ENCODE peak calls at places on chromosomes 11 and 22, in seven cellular contexts. One of them, this sample, is unnamed. For H3K4me1 and H3K36me3, the result is how much of the 10 kb centered on the place peaks cover.

GRCh38 chr22:37244114-37244921 is at the start of gene RAC2:
- DNase-seq in GM23338: peak
- DNase-seq in esophagus muscularis mucosa: no peak
- DNase-seq in spleen: peak
- DNase-seq in endothelial cell of umbilical vein: peak
- DNase-seq in HepG2: no peak
- DNase-seq in prostate gland: no peak
- DNase-seq in this sample: no peak

GRCh38 chr22:28892175-28892731 is 8.9 kb downstream of the ZNRF3 start:
- DNase-seq in prostate gland: no peak
- DNase-seq in esophagus muscularis mucosa: no peak
- DNase-seq in HepG2: peak
- DNase-seq in spleen: no peak
- DNase-seq in endothelial cell of umbilical vein: no peak
- DNase-seq in GM23338: peak
- DNase-seq in this sample: no peak

GRCh38 chr11:128095459-128096096 is 491.8 kb downstream of the ETS1 start:
- DNase-seq in esophagus muscularis mucosa: no peak
- DNase-seq in prostate gland: no peak
- DNase-seq in spleen: no peak
- DNase-seq in endothelial cell of umbilical vein: peak
- DNase-seq in GM23338: no peak
- DNase-seq in HepG2: no peak
- DNase-seq in this sample: peak

GRCh38 chr11:13311570-13311969 is 34.0 kb downstream of the BMAL1 start:
- DNase-seq in spleen: no peak
- DNase-seq in prostate gland: peak
- DNase-seq in endothelial cell of umbilical vein: no peak
- DNase-seq in HepG2: no peak
- DNase-seq in esophagus muscularis mucosa: no peak
- DNase-seq in GM23338: no peak
- DNase-seq in this sample: no peak

GRCh38 chr22:20571531-20572007 is 64.2 kb downstream of the MED15 start:
- DNase-seq in GM23338: peak
- DNase-seq in spleen: peak
- DNase-seq in HepG2: peak
- DNase-seq in endothelial cell of umbilical vein: peak
- DNase-seq in esophagus muscularis mucosa: no peak
- DNase-seq in prostate gland: no peak
- DNase-seq in this sample: peak

GRCh38 chr11:70570693-70571395 is 172.5 kb downstream of the CTTN start:
- DNase-seq in endothelial cell of umbilical vein: no peak
- DNase-seq in spleen: peak
- DNase-seq in HepG2: no peak
- DNase-seq in prostate gland: no peak
- DNase-seq in GM23338: no peak
- DNase-seq in esophagus muscularis mucosa: no peak
- DNase-seq in this sample: no peak

GRCh38 chr11:14971865-14972580 is at the start of gene CALCA:
- DNase-seq in esophagus muscularis mucosa: no peak
- DNase-seq in spleen: no peak
- DNase-seq in endothelial cell of umbilical vein: no peak
- DNase-seq in prostate gland: no peak
- DNase-seq in HepG2: no peak
- DNase-seq in GM23338: peak
- DNase-seq in this sample: no peak

GRCh38 chr11:75277211-75277805 is 36.7 kb downstream of the TPBGL start:
- DNase-seq in GM23338: no peak
- DNase-seq in spleen: peak
- DNase-seq in prostate gland: no peak
- DNase-seq in HepG2: no peak
- DNase-seq in esophagus muscularis mucosa: no peak
- DNase-seq in endothelial cell of umbilical vein: no peak
- DNase-seq in this sample: no peak

GRCh38 chr11:105298630-105299029 is 159.1 kb upstream of the CARD18 start:
- DNase-seq in GM23338: no peak
- DNase-seq in HepG2: no peak
- DNase-seq in endothelial cell of umbilical vein: no peak
- DNase-seq in prostate gland: no peak
- DNase-seq in spleen: no peak
- DNase-seq in esophagus muscularis mucosa: no peak
- DNase-seq in this sample: no peak

GRCh38 chr11:11034476-11034875 is 176.6 kb upstream of the ZBED5 start:
- DNase-seq in HepG2: no peak
- DNase-seq in GM23338: no peak
- DNase-seq in prostate gland: no peak
- DNase-seq in spleen: no peak
- DNase-seq in endothelial cell of umbilical vein: no peak
- DNase-seq in esophagus muscularis mucosa: no peak
- DNase-seq in this sample: no peak

GRCh38 chr11:64900263-64900678 is 16.7 kb downstream of the ATG2A start:
- DNase-seq in prostate gland: no peak
- DNase-seq in GM23338: no peak
- DNase-seq in HepG2: no peak
- DNase-seq in spleen: no peak
- DNase-seq in endothelial cell of umbilical vein: no peak
- DNase-seq in esophagus muscularis mucosa: no peak
- DNase-seq in this sample: no peak
- TF ChIP-seq POLR2AphosphoS5 in prostate gland: no peak
- TF ChIP-seq POLR2AphosphoS5 in GM23338: no peak
- TF ChIP-seq POLR2AphosphoS5 in HepG2: no peak
- TF ChIP-seq POLR2AphosphoS5 in spleen: no peak
- TF ChIP-seq POLR2AphosphoS5 in endothelial cell of umbilical vein: no peak
- TF ChIP-seq POLR2AphosphoS5 in esophagus muscularis mucosa: no peak
- TF ChIP-seq POLR2AphosphoS5 in this sample: no peak

GRCh38 chr11:9858218-9858617 is 194.3 kb downstream of the SWAP70 start:
- DNase-seq in spleen: no peak
- DNase-seq in endothelial cell of umbilical vein: peak
- DNase-seq in HepG2: peak
- DNase-seq in prostate gland: no peak
- DNase-seq in GM23338: no peak
- DNase-seq in esophagus muscularis mucosa: no peak
- DNase-seq in this sample: no peak
- H3K4me1 ChIP-seq in spleen: under half
- H3K4me1 ChIP-seq in endothelial cell of umbilical vein: under half
- H3K4me1 ChIP-seq in HepG2: under half
- H3K4me1 ChIP-seq in prostate gland: under half
- H3K4me1 ChIP-seq in GM23338: under half
- H3K4me1 ChIP-seq in esophagus muscularis mucosa: under half
- H3K4me1 ChIP-seq in this sample: half or more

GRCh38 chr11:93689166-93689734 is 27.8 kb downstream of the CEP295 start:
- DNase-seq in esophagus muscularis mucosa: no peak
- DNase-seq in endothelial cell of umbilical vein: no peak
- DNase-seq in spleen: no peak
- DNase-seq in GM23338: no peak
- DNase-seq in HepG2: no peak
- DNase-seq in prostate gland: no peak
- DNase-seq in this sample: no peak

GRCh38 chr11:93694109-93694508 is 32.6 kb downstream of the CEP295 start:
- DNase-seq in prostate gland: no peak
- DNase-seq in esophagus muscularis mucosa: no peak
- DNase-seq in endothelial cell of umbilical vein: no peak
- DNase-seq in HepG2: no peak
- DNase-seq in GM23338: no peak
- DNase-seq in spleen: no peak
- DNase-seq in this sample: no peak

GRCh38 chr11:93694586-93694985 is 33.1 kb downstream of the CEP295 start:
- DNase-seq in endothelial cell of umbilical vein: no peak
- DNase-seq in HepG2: no peak
- DNase-seq in esophagus muscularis mucosa: no peak
- DNase-seq in spleen: no peak
- DNase-seq in prostate gland: no peak
- DNase-seq in GM23338: no peak
- DNase-seq in this sample: no peak
- H3K36me3 ChIP-seq in endothelial cell of umbilical vein: under half
- H3K36me3 ChIP-seq in HepG2: under half
- H3K36me3 ChIP-seq in esophagus muscularis mucosa: under half
- H3K36me3 ChIP-seq in spleen: half or more
- H3K36me3 ChIP-seq in prostate gland: under half
- H3K36me3 ChIP-seq in GM23338: half or more
- H3K36me3 ChIP-seq in this sample: half or more

DNA sequence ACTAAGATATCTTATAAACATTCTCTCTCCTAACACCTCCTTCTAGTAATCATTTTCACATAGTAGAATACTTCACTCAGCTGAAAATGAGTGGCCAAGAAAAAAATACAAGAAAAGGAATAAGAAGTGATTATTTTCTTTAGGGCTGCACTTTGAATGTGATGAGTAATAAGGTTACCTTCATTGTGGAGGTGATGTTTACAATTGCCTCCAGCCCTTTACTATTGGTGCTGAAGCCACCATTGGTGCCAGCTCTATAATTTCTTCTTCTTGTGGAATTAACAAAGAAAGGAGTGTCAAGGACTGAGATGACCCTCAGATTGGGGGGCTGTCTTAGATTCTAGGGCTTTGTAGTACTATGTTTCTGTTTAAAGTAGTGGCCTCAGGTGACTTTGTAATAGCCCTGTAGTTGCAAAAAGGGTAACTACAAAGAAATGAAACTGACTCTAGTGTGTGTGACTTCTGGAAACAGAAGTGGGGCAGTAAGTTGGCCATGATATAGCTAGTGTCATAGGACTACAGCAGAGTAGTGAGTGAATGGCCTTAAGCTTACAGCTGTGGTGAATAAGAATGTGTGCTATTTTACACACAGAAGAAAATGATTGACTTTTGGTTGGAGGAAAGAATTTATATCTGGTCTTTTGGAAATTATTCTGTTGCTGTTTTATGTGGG is 287.2 kb downstream of the TMEM135 start:
- DNase-seq in GM23338: no peak
- DNase-seq in prostate gland: no peak
- DNase-seq in endothelial cell of umbilical vein: no peak
- DNase-seq in esophagus muscularis mucosa: no peak
- DNase-seq in spleen: no peak
- DNase-seq in HepG2: no peak
- DNase-seq in this sample: no peak
- TF ChIP-seq POLR2AphosphoS5 in GM23338: no peak
- TF ChIP-seq POLR2AphosphoS5 in prostate gland: no peak
- TF ChIP-seq POLR2AphosphoS5 in endothelial cell of umbilical vein: no peak
- TF ChIP-seq POLR2AphosphoS5 in esophagus muscularis mucosa: no peak
- TF ChIP-seq POLR2AphosphoS5 in spleen: no peak
- TF ChIP-seq POLR2AphosphoS5 in HepG2: no peak
- TF ChIP-seq POLR2AphosphoS5 in this sample: no peak

GRCh38 chr11:93844568-93844967 is 5.8 kb downstream of the VSTM5 start:
- DNase-seq in prostate gland: no peak
- DNase-seq in spleen: no peak
- DNase-seq in endothelial cell of umbilical vein: no peak
- DNase-seq in GM23338: no peak
- DNase-seq in HepG2: no peak
- DNase-seq in esophagus muscularis mucosa: no peak
- DNase-seq in this sample: no peak
- H3K4me1 ChIP-seq in prostate gland: under half
- H3K4me1 ChIP-seq in spleen: under half
- H3K4me1 ChIP-seq in endothelial cell of umbilical vein: under half
- H3K4me1 ChIP-seq in GM23338: under half
- H3K4me1 ChIP-seq in HepG2: under half
- H3K4me1 ChIP-seq in esophagus muscularis mucosa: under half
- H3K4me1 ChIP-seq in this sample: under half

DNA sequence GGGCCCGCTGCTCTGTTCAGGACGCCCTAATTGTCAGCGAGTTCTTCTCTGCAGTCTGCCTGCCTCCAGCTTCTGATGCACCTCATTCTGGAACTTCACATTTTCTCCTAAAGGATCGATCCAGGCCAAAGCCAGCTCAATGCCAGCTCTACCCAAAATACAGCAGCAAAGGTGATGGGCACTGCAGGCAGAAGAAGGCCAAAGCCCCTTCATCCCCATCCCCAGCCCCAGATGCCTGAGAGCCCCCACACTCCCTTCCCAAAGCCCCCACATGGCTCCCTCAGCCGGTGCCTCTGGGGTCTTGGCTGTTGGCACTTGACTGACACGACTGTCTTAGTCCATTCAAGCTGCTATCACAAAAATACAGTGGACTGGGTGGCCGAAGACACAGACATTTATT is 410.3 kb downstream of the BRD1 start:
- DNase-seq in HepG2: no peak
- DNase-seq in esophagus muscularis mucosa: no peak
- DNase-seq in prostate gland: no peak
- DNase-seq in spleen: no peak
- DNase-seq in endothelial cell of umbilical vein: no peak
- DNase-seq in GM23338: no peak
- DNase-seq in this sample: no peak
- H3K36me3 ChIP-seq in HepG2: under half
- H3K36me3 ChIP-seq in esophagus muscularis mucosa: under half
- H3K36me3 ChIP-seq in prostate gland: under half
- H3K36me3 ChIP-seq in spleen: under half
- H3K36me3 ChIP-seq in endothelial cell of umbilical vein: under half
- H3K36me3 ChIP-seq in GM23338: under half
- H3K36me3 ChIP-seq in this sample: under half

GRCh38 chr11:64998141-64998540 is 1.4 kb upstream of the BATF2 start:
- DNase-seq in endothelial cell of umbilical vein: no peak
- DNase-seq in spleen: no peak
- DNase-seq in HepG2: peak
- DNase-seq in GM23338: peak
- DNase-seq in esophagus muscularis mucosa: no peak
- DNase-seq in prostate gland: no peak
- DNase-seq in this sample: no peak

GRCh38 chr11:64994318-64994717 is 2.5 kb downstream of the BATF2 start:
- DNase-seq in endothelial cell of umbilical vein: no peak
- DNase-seq in GM23338: no peak
- DNase-seq in prostate gland: no peak
- DNase-seq in HepG2: no peak
- DNase-seq in esophagus muscularis mucosa: no peak
- DNase-seq in spleen: no peak
- DNase-seq in this sample: no peak

GRCh38 chr11:64998690-64999431 is 2.1 kb upstream of the BATF2 start:
- DNase-seq in endothelial cell of umbilical vein: no peak
- DNase-seq in esophagus muscularis mucosa: no peak
- DNase-seq in HepG2: peak
- DNase-seq in GM23338: no peak
- DNase-seq in spleen: no peak
- DNase-seq in prostate gland: no peak
- DNase-seq in this sample: no peak

GRCh38 chr11:64996327-64996709 is 453 bp downstream of the BATF2 start:
- DNase-seq in prostate gland: no peak
- DNase-seq in GM23338: no peak
- DNase-seq in esophagus muscularis mucosa: no peak
- DNase-seq in spleen: no peak
- DNase-seq in HepG2: no peak
- DNase-seq in endothelial cell of umbilical vein: no peak
- DNase-seq in this sample: no peak

GRCh38 chr11:64996710-64997380 is at the start of gene BATF2:
- DNase-seq in endothelial cell of umbilical vein: peak
- DNase-seq in GM23338: peak
- DNase-seq in HepG2: peak
- DNase-seq in prostate gland: peak
- DNase-seq in esophagus muscularis mucosa: peak
- DNase-seq in spleen: peak
- DNase-seq in this sample: no peak
- TF ChIP-seq POLR2AphosphoS5 in endothelial cell of umbilical vein: peak
- TF ChIP-seq POLR2AphosphoS5 in GM23338: peak
- TF ChIP-seq POLR2AphosphoS5 in HepG2: peak
- TF ChIP-seq POLR2AphosphoS5 in prostate gland: peak
- TF ChIP-seq POLR2AphosphoS5 in esophagus muscularis mucosa: peak
- TF ChIP-seq POLR2AphosphoS5 in spleen: peak
- TF ChIP-seq POLR2AphosphoS5 in this sample: no peak

DNA sequence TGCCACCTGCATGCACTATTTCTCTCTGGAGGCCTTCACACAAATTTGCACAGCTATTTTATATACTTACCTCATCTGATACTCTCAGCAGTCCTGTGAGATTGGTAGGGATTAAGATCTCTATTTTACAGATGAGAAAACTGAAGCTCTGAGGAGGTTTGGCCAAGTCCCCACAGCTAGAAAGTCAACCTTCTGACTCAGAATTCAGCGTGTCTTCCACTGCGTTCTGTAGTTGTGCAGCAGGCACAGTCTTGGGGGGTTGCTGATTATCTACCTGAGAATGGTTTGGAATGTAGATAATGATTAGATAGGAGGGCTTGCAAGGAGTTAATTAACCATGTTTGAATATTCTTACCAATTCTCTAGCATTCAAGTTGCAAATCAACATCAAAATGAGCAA is 2.5 kb upstream of the SORL1 start:
- DNase-seq in HepG2: no peak
- DNase-seq in esophagus muscularis mucosa: no peak
- DNase-seq in prostate gland: no peak
- DNase-seq in GM23338: no peak
- DNase-seq in spleen: no peak
- DNase-seq in endothelial cell of umbilical vein: no peak
- DNase-seq in this sample: no peak
- H3K4me1 ChIP-seq in HepG2: half or more
- H3K4me1 ChIP-seq in esophagus muscularis mucosa: under half
- H3K4me1 ChIP-seq in prostate gland: under half
- H3K4me1 ChIP-seq in GM23338: half or more
- H3K4me1 ChIP-seq in spleen: half or more
- H3K4me1 ChIP-seq in endothelial cell of umbilical vein: under half
- H3K4me1 ChIP-seq in this sample: under half

This sample was measured in Panc1.